ENCODE peak calls at places on chromosomes 6 and 20, in five cellular contexts. One of them, this sample, is unnamed.

GRCh38 chr20:52103469-52103910 is 88.1 kb downstream of the ZFP64 start:
- DNase-seq in breast epithelium: no peak
- DNase-seq in stomach: no peak
- DNase-seq in endothelial cell of umbilical vein: peak; percentile 30
- DNase-seq in A549: no peak
- DNase-seq in this sample: peak; percentile 64

GRCh38 chr20:63118786-63119450 is 97.0 kb downstream of the YTHDF1 start:
- DNase-seq in breast epithelium: no peak
- DNase-seq in stomach: no peak
- DNase-seq in endothelial cell of umbilical vein: no peak
- DNase-seq in A549: no peak
- DNase-seq in this sample: no peak

GRCh38 chr20:50110141-50111047 is 2.6 kb downstream of the UBE2V1 start:
- DNase-seq in breast epithelium: no peak
- DNase-seq in stomach: peak; percentile 33
- DNase-seq in endothelial cell of umbilical vein: peak; percentile 83
- DNase-seq in A549: peak; percentile 31
- DNase-seq in this sample: no peak

GRCh38 chr20:32536861-32537656 is 48.1 kb downstream of the NOL4L start:
- DNase-seq in breast epithelium: no peak
- DNase-seq in stomach: peak; percentile 90
- DNase-seq in endothelial cell of umbilical vein: no peak
- DNase-seq in A549: no peak
- DNase-seq in this sample: no peak

GRCh38 chr6:20438462-20439070 is 36.9 kb downstream of the E2F3 start:
- DNase-seq in breast epithelium: no peak
- DNase-seq in stomach: no peak
- DNase-seq in endothelial cell of umbilical vein: no peak
- DNase-seq in A549: no peak
- DNase-seq in this sample: no peak

GRCh38 chr20:13819885-13820645 is 35.2 kb downstream of the NDUFAF5 start:
- DNase-seq in breast epithelium: no peak
- DNase-seq in stomach: peak; percentile 29
- DNase-seq in endothelial cell of umbilical vein: peak; percentile 60
- DNase-seq in A549: peak; percentile 73
- DNase-seq in this sample: peak; percentile 62

GRCh38 chr6:96907498-96907897 is 9.8 kb upstream of the NDUFAF4 start:
- DNase-seq in breast epithelium: no peak
- DNase-seq in stomach: no peak
- DNase-seq in endothelial cell of umbilical vein: no peak
- DNase-seq in A549: no peak
- DNase-seq in this sample: peak; percentile 41

GRCh38 chr6:22071655-22072054 is 225.2 kb downstream of the PRL start:
- DNase-seq in breast epithelium: no peak
- DNase-seq in stomach: no peak
- DNase-seq in endothelial cell of umbilical vein: peak; percentile 89
- DNase-seq in A549: no peak
- DNase-seq in this sample: peak; percentile 57

GRCh38 chr6:133446789-133447188 is 205.6 kb downstream of the EYA4 start:
- DNase-seq in breast epithelium: no peak
- DNase-seq in stomach: no peak
- DNase-seq in endothelial cell of umbilical vein: no peak
- DNase-seq in A549: no peak
- DNase-seq in this sample: no peak

GRCh38 chr6:143677891-143678737 is at the start of gene PHACTR2:
- DNase-seq in breast epithelium: peak; percentile 57
- DNase-seq in stomach: peak; percentile 72
- DNase-seq in endothelial cell of umbilical vein: peak; percentile 82
- DNase-seq in A549: peak; percentile 67
- DNase-seq in this sample: peak; percentile 85

DNA sequence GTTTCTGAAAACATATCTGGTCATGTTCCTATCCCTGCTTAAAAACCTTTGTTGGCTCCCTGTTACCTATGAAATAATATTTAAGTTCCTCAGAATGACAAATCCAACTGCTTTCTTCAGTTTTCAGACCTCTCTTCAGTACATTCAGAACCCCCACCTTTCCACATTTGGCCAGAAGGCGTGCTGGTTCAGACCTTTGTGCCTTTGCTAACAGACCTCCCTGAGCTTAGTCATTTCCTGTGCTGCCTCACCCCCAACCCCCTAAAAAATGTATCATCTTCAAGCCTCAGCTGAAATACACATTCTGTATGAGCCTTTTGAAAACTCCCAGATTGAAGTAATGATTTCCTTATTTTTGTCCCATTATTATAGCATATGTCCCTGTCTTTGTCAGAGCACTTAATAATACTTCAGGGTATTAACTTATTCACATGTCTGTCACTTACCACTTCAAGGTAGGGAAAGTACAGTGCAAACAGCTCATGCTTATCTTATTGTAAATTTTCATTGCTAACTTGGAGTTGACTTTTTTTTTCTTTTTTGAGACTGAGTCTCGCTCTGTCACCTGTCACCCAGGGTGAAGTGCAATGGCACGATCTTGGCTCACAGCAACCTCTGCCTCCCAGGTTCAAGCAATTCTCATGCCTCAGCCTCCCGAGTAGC is 19.7 kb downstream of the FAM217A start:
- DNase-seq in breast epithelium: no peak
- DNase-seq in stomach: no peak
- DNase-seq in endothelial cell of umbilical vein: peak; percentile 62
- DNase-seq in A549: peak; percentile 71
- DNase-seq in this sample: peak; percentile 87
- H3K4me3 ChIP-seq in breast epithelium: no peak overlapping the region
- H3K4me3 ChIP-seq in stomach: no peak overlapping the region
- H3K4me3 ChIP-seq in endothelial cell of umbilical vein: no peak overlapping the region
- H3K4me3 ChIP-seq in A549: no peak overlapping the region
- H3K4me3 ChIP-seq in this sample: no peak overlapping the region

GRCh38 chr6:82246802-82247633 is 526 bp downstream of the IBTK start:
- DNase-seq in breast epithelium: peak; percentile 60
- DNase-seq in stomach: peak; percentile 41
- DNase-seq in endothelial cell of umbilical vein: peak; percentile 73
- DNase-seq in A549: peak; percentile 74
- DNase-seq in this sample: peak; percentile 38
- TF ChIP-seq CTCF in breast epithelium: no peak
- TF ChIP-seq CTCF in stomach: no peak
- TF ChIP-seq CTCF in endothelial cell of umbilical vein: no peak
- TF ChIP-seq CTCF in A549: no peak
- TF ChIP-seq CTCF in this sample: no peak

GRCh38 chr20:41047975-41048305 is 19.3 kb downstream of the TOP1 start:
- DNase-seq in breast epithelium: no peak
- DNase-seq in stomach: no peak
- DNase-seq in endothelial cell of umbilical vein: no peak
- DNase-seq in A549: no peak
- DNase-seq in this sample: no peak
- H3K4me3 ChIP-seq in breast epithelium: peak overlapping the region; percentile 37
- H3K4me3 ChIP-seq in stomach: peak overlapping the region; percentile 24
- H3K4me3 ChIP-seq in endothelial cell of umbilical vein: no peak overlapping the region
- H3K4me3 ChIP-seq in A549: no peak overlapping the region
- H3K4me3 ChIP-seq in this sample: peak overlapping the region; percentile 44

DNA sequence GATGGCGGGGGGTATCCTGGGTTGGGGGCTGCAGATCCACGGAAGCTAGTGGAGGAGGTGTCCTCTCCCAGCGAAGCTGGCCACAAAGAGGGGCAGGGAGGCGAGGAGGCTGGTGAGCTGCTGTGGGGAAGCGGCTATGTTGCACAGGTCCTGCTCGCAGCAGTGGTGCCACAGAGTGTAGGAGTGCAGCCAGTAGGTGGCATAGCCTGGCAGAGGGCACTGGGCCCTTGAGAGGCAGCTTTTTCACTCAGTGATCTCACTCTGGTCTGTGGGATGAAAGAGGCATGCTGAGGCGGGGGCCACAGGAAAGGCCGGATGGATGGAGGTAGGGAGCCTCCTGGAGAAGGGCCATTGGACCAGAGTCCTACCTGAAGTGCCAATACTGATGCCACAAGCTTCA is 2.9 kb upstream of the LY6G6D start:
- DNase-seq in breast epithelium: no peak
- DNase-seq in stomach: no peak
- DNase-seq in endothelial cell of umbilical vein: no peak
- DNase-seq in A549: no peak
- DNase-seq in this sample: no peak
- TF ChIP-seq CTCF in breast epithelium: no peak
- TF ChIP-seq CTCF in stomach: no peak
- TF ChIP-seq CTCF in endothelial cell of umbilical vein: peak; percentile 35
- TF ChIP-seq CTCF in A549: peak; percentile 21
- TF ChIP-seq CTCF in this sample: no peak

DNA sequence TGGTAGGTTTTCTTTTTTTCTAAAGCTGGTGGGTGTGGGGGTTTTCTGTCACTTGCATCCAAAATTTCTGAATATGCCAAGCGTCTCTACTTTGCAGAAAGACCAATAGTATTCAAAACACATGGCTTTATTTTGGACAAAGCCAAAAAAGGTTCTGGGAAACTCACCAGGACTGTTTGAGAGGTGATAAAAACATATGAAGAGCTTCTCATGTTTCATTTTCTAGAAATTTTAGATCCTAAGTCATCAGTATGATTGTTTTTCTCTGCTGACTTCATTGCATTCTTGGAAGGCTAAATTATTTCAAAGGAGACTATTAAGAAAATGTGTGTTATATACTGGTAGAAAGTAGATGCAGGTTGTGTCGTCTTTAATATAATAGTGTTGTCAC is 51.3 kb downstream of the GCLC start:
- DNase-seq in breast epithelium: no peak
- DNase-seq in stomach: no peak
- DNase-seq in endothelial cell of umbilical vein: no peak
- DNase-seq in A549: no peak
- DNase-seq in this sample: peak; percentile 4
- H3K4me3 ChIP-seq in breast epithelium: no peak overlapping the region
- H3K4me3 ChIP-seq in stomach: no peak overlapping the region
- H3K4me3 ChIP-seq in endothelial cell of umbilical vein: no peak overlapping the region
- H3K4me3 ChIP-seq in A549: peak overlapping the region; percentile 40
- H3K4me3 ChIP-seq in this sample: no peak overlapping the region

GRCh38 chr20:11270566-11270965 is 596.8 kb upstream of the JAG1 start:
- DNase-seq in breast epithelium: no peak
- DNase-seq in stomach: no peak
- DNase-seq in endothelial cell of umbilical vein: no peak
- DNase-seq in A549: no peak
- DNase-seq in this sample: no peak

GRCh38 chr20:11266571-11266970 is 592.8 kb upstream of the JAG1 start:
- DNase-seq in breast epithelium: no peak
- DNase-seq in stomach: no peak
- DNase-seq in endothelial cell of umbilical vein: peak; percentile 90
- DNase-seq in A549: peak; percentile 34
- DNase-seq in this sample: no peak

GRCh38 chr20:11271319-11271718 is 597.5 kb upstream of the JAG1 start:
- DNase-seq in breast epithelium: no peak
- DNase-seq in stomach: no peak
- DNase-seq in endothelial cell of umbilical vein: no peak
- DNase-seq in A549: no peak
- DNase-seq in this sample: no peak

GRCh38 chr20:11267131-11267761 is 593.4 kb upstream of the JAG1 start:
- DNase-seq in breast epithelium: no peak
- DNase-seq in stomach: no peak
- DNase-seq in endothelial cell of umbilical vein: peak; percentile 94
- DNase-seq in A549: peak; percentile 93
- DNase-seq in this sample: peak; percentile 94

GRCh38 chr20:11267762-11268335 is 594.0 kb upstream of the JAG1 start:
- DNase-seq in breast epithelium: no peak
- DNase-seq in stomach: no peak
- DNase-seq in endothelial cell of umbilical vein: no peak
- DNase-seq in A549: no peak
- DNase-seq in this sample: peak; percentile 1
- TF ChIP-seq CTCF in breast epithelium: no peak
- TF ChIP-seq CTCF in stomach: no peak
- TF ChIP-seq CTCF in endothelial cell of umbilical vein: no peak
- TF ChIP-seq CTCF in A549: no peak
- TF ChIP-seq CTCF in this sample: no peak

This sample was measured in foreskin fibroblast.